ENCODE peak calls at places on chromosomes 12 and 14, in nine cellular contexts. S is activated T-cell treated with anti-CD3 and anti-CD28 coated beads for 1 hour; E is HCT116; I is SW480; Z is stimulated activated CD8-positive, alpha-beta memory T cell treated with anti-CD3 and anti-CD28 coated beads, Interleukin-12 subunit alpha, Interleukin-12 subunit beta, amount 100 ng/mL, for 4 hours; X is LoVo; W is HFFc6; L is NCI-H187 treated with DMSO at 0.1 percent for 48 hours; A is NCI-H2107. Q is an unnamed sample.

GRCh38 chr12:27822076-27822712 is 42.2 kb upstream of the MANSC4 start:
- DNase-seq in S (peak), E (peak), I (no peak), Z (peak), X (no peak), W (peak), L (no peak), A (no peak), Q (no peak)

GRCh38 chr14:68094158-68094557 is 274.6 kb downstream of the RAD51B start:
- DNase-seq in S (no peak), E (no peak), I (no peak), Z (no peak), X (no peak), W (no peak), L (no peak), A (no peak), Q (no peak)

GRCh38 chr14:76456891-76457586 is 81.1 kb downstream of the ESRRB start:
- DNase-seq in S (no peak), E (no peak), I (peak), Z (no peak), X (no peak), W (no peak), L (no peak), A (no peak), Q (no peak)

GRCh38 chr14:28761438-28762289 is 4.9 kb upstream of the FOXG1 start:
- DNase-seq in S (no peak), E (no peak), I (no peak), Z (no peak), X (no peak), W (no peak), L (no peak), A (peak), Q (peak)

GRCh38 chr14:100535287-100536131 is 51.7 kb downstream of the BEGAIN start:
- DNase-seq in S (no peak), E (no peak), I (no peak), Z (no peak), X (no peak), W (no peak), L (no peak), A (no peak), Q (no peak)

GRCh38 chr14:58783801-58784511 is 146.2 kb downstream of the DACT1 start:
- DNase-seq in S (no peak), E (no peak), I (no peak), Z (no peak), X (no peak), W (no peak), L (no peak), A (no peak), Q (no peak)

GRCh38 chr12:117105902-117106301 is 6.7 kb upstream of the TESC start:
- DNase-seq in S (no peak), E (peak), I (peak), Z (no peak), X (peak), W (no peak), L (peak), A (peak), Q (no peak)

GRCh38 chr14:73953731-73954130 is 3.6 kb downstream of the COQ6 start:
- DNase-seq in S (no peak), E (no peak), I (no peak), Z (no peak), X (no peak), W (no peak), L (no peak), A (no peak), Q (no peak)

GRCh38 chr12:106861984-106862894 is 87.8 kb downstream of the RIC8B start:
- DNase-seq in S (no peak), E (no peak), I (no peak), Z (no peak), X (peak), W (peak), L (no peak), A (no peak), Q (no peak)

GRCh38 chr12:8038659-8039114 is 6.2 kb downstream of the FOXJ2 start:
- DNase-seq in S (no peak), E (no peak), I (peak), Z (no peak), X (no peak), W (peak), L (peak), A (peak), Q (peak)